ENCODE peak calls at places on chromosomes 1 and 21, in eight cellular contexts. M, N, T, F, Y, K, I and C are unnamed samples.

GRCh38 chr1:2532485-2533160 is 2.6 kb upstream of the HES5 start:
- DNase-seq in F (no peak), N (no peak), K (peak; percentile 60), M (no peak), T (no peak), I (no peak), Y (no peak), C (no peak)

GRCh38 chr1:47809301-47810084 is 187.7 kb downstream of the TRABD2B start:
- DNase-seq in K (no peak), I (no peak), Y (no peak), F (peak; percentile 57), T (no peak), M (no peak), N (no peak), C (no peak)

GRCh38 chr1:21308847-21309652 is 18.8 kb upstream of the ECE1 start:
- DNase-seq in Y (peak; percentile 84), F (peak; percentile 14), I (no peak), T (no peak), K (peak; percentile 52), N (no peak), M (no peak), C (peak; percentile 60)

GRCh38 chr21:34726627-34727337 is 58.0 kb downstream of the CLIC6 start:
- DNase-seq in M (no peak), K (no peak), N (no peak), F (peak; percentile 45), Y (peak; percentile 55), I (no peak), T (no peak), C (no peak)

GRCh38 chr1:181807251-181807650 is 254.3 kb downstream of the ZNF648 start:
- DNase-seq in I (no peak), F (no peak), K (no peak), N (no peak), M (no peak), T (no peak), Y (no peak), C (no peak)

GRCh38 chr1:165930961-165931360 is 103.5 kb downstream of the UCK2 start:
- DNase-seq in F (no peak), M (no peak), I (no peak), Y (no peak), N (no peak), T (no peak), K (no peak), C (no peak)

GRCh38 chr21:14366998-14367397 is 15.9 kb downstream of the HSPA13 start:
- DNase-seq in Y (no peak), F (no peak), I (no peak), M (no peak), N (no peak), K (no peak), T (no peak), C (no peak)

GRCh38 chr21:43815107-43815742 is 25.8 kb downstream of the RRP1 start:
- DNase-seq in K (peak; percentile 55), T (peak; percentile 8), I (no peak), Y (no peak), N (peak; percentile 86), F (no peak), M (no peak), C (no peak)

GRCh38 chr1:231951399-231951798 is 324.8 kb downstream of the DISC1 start:
- DNase-seq in M (no peak), F (peak; percentile 79), Y (peak; percentile 50), N (no peak), K (no peak), T (no peak), I (no peak), C (no peak)

GRCh38 chr1:89603651-89604413 is 29.1 kb upstream of the LRRC8C start:
- DNase-seq in K (no peak), N (no peak), I (no peak), Y (peak; percentile 77), T (no peak), M (no peak), F (peak; percentile 47), C (no peak)

GRCh38 chr1:223221686-223222085 is 78.6 kb upstream of the TLR5 start:
- DNase-seq in F (no peak), N (no peak), M (no peak), T (no peak), K (no peak), Y (no peak), I (no peak), C (no peak)

GRCh38 chr1:24308365-24309015 is 10.7 kb upstream of the GRHL3 start:
- DNase-seq in T (no peak), Y (peak; percentile 45), F (peak; percentile 36), N (peak; percentile 88), M (peak; percentile 20), I (peak; percentile 25), K (peak; percentile 64), C (no peak)

GRCh38 chr1:8745749-8746390 is 71.6 kb downstream of the RERE start:
- DNase-seq in N (no peak), I (no peak), F (no peak), M (no peak), T (no peak), K (no peak), Y (no peak), C (no peak)

GRCh38 chr1:38075191-38075590 is 28.6 kb upstream of the POU3F1 start:
- DNase-seq in K (no peak), N (no peak), Y (no peak), I (no peak), M (no peak), F (no peak), T (no peak), C (no peak)
- TF ChIP-seq EZH2phosphoT487 in K (no peak), N (no peak), Y (no peak), I (no peak), M (no peak), F (no peak), T (no peak), C (no peak)

DNA sequence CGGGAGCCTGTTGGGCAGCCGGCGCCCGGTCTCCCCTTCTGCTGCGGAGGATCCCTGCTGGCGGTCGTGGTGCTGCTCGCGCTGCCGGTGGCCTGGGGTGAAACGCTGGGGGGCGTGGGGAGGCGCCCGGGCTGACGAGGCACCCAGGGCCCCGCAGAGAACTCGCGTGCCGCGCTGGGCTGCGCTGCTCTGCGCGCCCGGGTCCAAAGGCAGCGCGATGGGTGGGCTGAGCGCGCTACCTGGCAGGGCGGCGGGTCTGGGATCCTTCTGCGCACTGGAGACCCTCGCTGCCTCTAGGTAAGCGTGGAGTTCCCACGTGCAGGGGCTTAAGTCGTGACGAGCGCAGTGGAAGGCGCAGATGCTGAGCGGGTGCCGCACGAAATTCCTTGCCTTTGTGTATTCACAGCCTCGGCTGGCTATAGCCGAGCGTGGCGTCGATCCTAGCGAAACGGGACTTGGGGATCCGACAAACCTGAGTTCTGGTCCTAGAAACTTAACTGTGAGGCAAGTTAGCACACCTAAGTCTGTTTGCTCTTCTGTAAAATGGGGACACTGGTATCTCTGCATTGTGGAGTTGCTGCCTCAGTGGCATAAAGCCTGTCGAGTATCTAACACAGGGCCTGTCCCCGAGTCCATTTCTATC is 24.7 kb downstream of the CR1L start:
- DNase-seq in N (no peak), T (no peak), Y (no peak), M (no peak), I (no peak), K (no peak), F (no peak), C (no peak)
- H3K4me2 ChIP-seq in N (peak overlapping the region; percentile 64), T (no peak overlapping the region), Y (no peak overlapping the region), M (no peak overlapping the region), I (no peak overlapping the region), K (no peak overlapping the region), F (no peak overlapping the region), C (no peak overlapping the region)

GRCh38 chr1:27602510-27603319 is 1.2 kb downstream of the AHDC1 start:
- DNase-seq in T (no peak), Y (peak; percentile 78), M (peak; percentile 47), I (peak; percentile 24), N (peak; percentile 88), F (peak; percentile 45), K (peak; percentile 77), C (peak; percentile 91)

GRCh38 chr1:27603962-27604578 is at the start of gene AHDC1:
- DNase-seq in Y (peak; percentile 98), N (peak; percentile 97), F (peak; percentile 90), T (peak; percentile 65), K (peak; percentile 98), I (peak; percentile 91), M (peak; percentile 94), C (peak; percentile 95)

GRCh38 chr1:27601771-27602509 is 2.0 kb downstream of the AHDC1 start:
- DNase-seq in F (peak; percentile 27), K (peak; percentile 47), T (no peak), N (no peak), I (no peak), M (no peak), Y (peak; percentile 68), C (peak; percentile 73)

GRCh38 chr1:27604579-27605299 is 795 bp upstream of the AHDC1 start:
- DNase-seq in M (no peak), Y (peak; percentile 33), N (peak; percentile 68), I (no peak), F (no peak), T (no peak), K (peak; percentile 53), C (no peak)

GRCh38 chr1:27603320-27603961 is 503 bp downstream of the AHDC1 start:
- DNase-seq in M (peak; percentile 59), K (peak; percentile 66), Y (peak; percentile 75), T (no peak), F (no peak), N (peak; percentile 59), I (peak; percentile 16), C (no peak)
- TF ChIP-seq EZH2phosphoT487 in M (no peak), K (no peak), Y (no peak), T (no peak), F (no peak), N (no peak), I (no peak), C (no peak)

GRCh38 chr1:54378157-54378883 is 27.9 kb downstream of the SSBP3 start:
- DNase-seq in M (peak; percentile 38), K (peak; percentile 95), N (peak; percentile 90), F (no peak), Y (no peak), I (no peak), T (no peak), C (no peak)

GRCh38 chr1:54380285-54380882 is 25.8 kb downstream of the SSBP3 start:
- DNase-seq in Y (no peak), N (no peak), T (no peak), F (no peak), K (no peak), M (no peak), I (no peak), C (no peak)

GRCh38 chr1:54377040-54377691 is 29.0 kb downstream of the SSBP3 start:
- DNase-seq in Y (peak; percentile 18), N (no peak), M (peak; percentile 65), K (no peak), I (peak; percentile 55), T (no peak), F (no peak), C (no peak)

GRCh38 chr1:54379481-54380284 is 26.5 kb downstream of the SSBP3 start:
- DNase-seq in Y (no peak), N (peak; percentile 40), K (peak; percentile 46), I (no peak), F (no peak), T (no peak), M (no peak), C (peak; percentile 68)

DNA sequence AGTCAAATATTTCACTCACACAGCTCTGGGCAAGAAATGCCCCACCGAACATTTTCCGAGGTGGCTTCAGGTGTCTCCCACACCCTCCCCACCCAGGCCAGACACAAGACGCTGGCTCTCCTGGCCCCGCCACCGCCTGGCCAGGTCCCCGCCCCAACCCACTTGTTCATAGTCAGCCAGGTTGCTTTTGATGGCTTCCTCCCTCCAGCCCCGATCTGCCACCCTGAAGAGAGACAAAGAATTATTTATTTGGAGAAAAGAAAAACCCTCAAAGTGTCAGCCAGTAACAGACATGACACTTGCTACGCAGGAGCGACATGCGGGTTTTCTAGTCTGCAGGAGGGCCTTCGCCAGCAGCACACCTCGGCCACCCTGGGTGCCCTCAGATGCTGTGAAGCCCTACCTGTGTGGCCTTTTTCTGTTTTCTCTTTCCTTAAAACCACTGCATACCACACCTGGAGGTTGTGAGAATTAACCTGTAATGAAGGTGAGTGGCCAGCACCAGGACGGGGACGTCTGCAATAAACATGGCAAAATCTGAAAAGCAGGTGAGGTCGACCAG is 27.2 kb downstream of the SSBP3 start:
- DNase-seq in Y (no peak), K (no peak), I (no peak), M (peak; percentile 18), N (peak; percentile 37), T (no peak), F (no peak), C (no peak)
- H3K4me2 ChIP-seq in Y (no peak overlapping the region), K (peak overlapping the region; percentile 73), I (no peak overlapping the region), M (peak overlapping the region; percentile 82), N (peak overlapping the region; percentile 78), T (no peak overlapping the region), F (no peak overlapping the region), C (no peak overlapping the region)